ENCODE peak calls at places on chromosome 20, in four cellular contexts. E is K562, F is GM12878, V is HepG2. J is an unnamed sample.

GRCh38 chr20:38447251-38447661 is 12.1 kb upstream of the SNHG17 start:
- DNase-seq in E (no peak), F (no peak), V (no peak), J (no peak)

GRCh38 chr20:37358366-37359150 is 12.6 kb downstream of the SRC start:
- DNase-seq in E (no peak), F (no peak), V (no peak), J (no peak)

GRCh38 chr20:674936-675452 is 608 bp downstream of the SCRT2 start:
- DNase-seq in E (no peak), F (no peak), V (no peak), J (no peak)

GRCh38 chr20:21323640-21324039 is 20.5 kb downstream of the XRN2 start:
- DNase-seq in E (peak; percentile 27), F (no peak), V (no peak), J (no peak)

GRCh38 chr20:25399038-25399430 is 8.4 kb upstream of the ABHD12 start:
- DNase-seq in E (peak; percentile 34), F (no peak), V (peak; percentile 91), J (no peak)

GRCh38 chr20:51767867-51768758 is at the start of gene ATP9A:
- DNase-seq in E (no peak), F (no peak), V (no peak), J (peak; percentile 39)

GRCh38 chr20:325889-326644 is 715 bp downstream of the SOX12 start:
- DNase-seq in E (peak; percentile 48), F (no peak), V (peak; percentile 63), J (peak; percentile 70)

GRCh38 chr20:58424218-58424617 is 35.2 kb downstream of the VAPB start:
- DNase-seq in E (no peak), F (no peak), V (no peak), J (no peak)

GRCh38 chr20:35467339-35468224 is 12.2 kb downstream of the CEP250 start:
- DNase-seq in E (no peak), F (no peak), V (peak; percentile 91), J (no peak)

GRCh38 chr20:18596270-18596669 is 8.4 kb downstream of the DTD1 start:
- DNase-seq in E (no peak), F (no peak), V (no peak), J (no peak)

GRCh38 chr20:5945963-5946362 is 4.4 kb downstream of the TRMT6 start:
- DNase-seq in E (no peak), F (no peak), V (no peak), J (no peak)

GRCh38 chr20:12047838-12048432 is 130.2 kb downstream of the BTBD3 start:
- DNase-seq in E (no peak), F (no peak), V (no peak), J (no peak)

GRCh38 chr20:47358672-47359532 is 2.4 kb upstream of the ZMYND8 start:
- DNase-seq in E (peak; percentile 63), F (no peak), V (peak; percentile 100), J (peak; percentile 38)

GRCh38 chr20:21901470-21902275 is 196.2 kb downstream of the PAX1 start:
- DNase-seq in E (no peak), F (no peak), V (no peak), J (no peak)

GRCh38 chr20:62587757-62588402 is 54.4 kb upstream of the SLCO4A1 start:
- DNase-seq in E (peak; percentile 52), F (no peak), V (no peak), J (peak; percentile 61)

GRCh38 chr20:25274481-25274880 is 26.6 kb downstream of the PYGB start:
- DNase-seq in E (no peak), F (no peak), V (no peak), J (no peak)

GRCh38 chr20:58135441-58136170 is 92.8 kb downstream of the ANKRD60 start:
- DNase-seq in E (no peak), F (no peak), V (no peak), J (no peak)

GRCh38 chr20:38726849-38727601 is 2.7 kb downstream of the SLC32A1 start:
- DNase-seq in E (peak; percentile 81), F (no peak), V (peak; percentile 61), J (peak; percentile 98)

GRCh38 chr20:9903048-9903651 is 64.3 kb upstream of the PAK5 start:
- DNase-seq in E (no peak), F (no peak), V (peak; percentile 40), J (peak; percentile 55)

GRCh38 chr20:57891067-57891466 is 181.3 kb upstream of the PMEPA1 start:
- DNase-seq in E (no peak), F (no peak), V (no peak), J (no peak)

GRCh38 chr20:62652894-62653305 is 10.6 kb downstream of the SLCO4A1 start:
- DNase-seq in E (no peak), F (no peak), V (no peak), J (no peak)

GRCh38 chr20:3768342-3769130 is 983 bp upstream of the ADISSP start:
- DNase-seq in E (peak; percentile 63), F (no peak), V (peak; percentile 83), J (peak; percentile 89)

GRCh38 chr20:5864873-5865582 is 85.3 kb downstream of the TRMT6 start:
- DNase-seq in E (no peak), F (no peak), V (no peak), J (no peak)

GRCh38 chr20:10705801-10706459 is 32.1 kb upstream of the JAG1 start:
- DNase-seq in E (no peak), F (no peak), V (peak; percentile 93), J (no peak)

GRCh38 chr20:62352402-62353288 is 14.5 kb downstream of the LAMA5 start:
- DNase-seq in E (no peak), F (no peak), V (no peak), J (no peak)

GRCh38 chr20:682123-682522 is 6.5 kb upstream of the SCRT2 start:
- DNase-seq in E (no peak), F (no peak), V (no peak), J (no peak)

GRCh38 chr20:25270829-25271251 is 23.0 kb downstream of the PYGB start:
- DNase-seq in E (no peak), F (no peak), V (no peak), J (peak; percentile 3)

GRCh38 chr20:34215711-34216381 is 25.4 kb upstream of the ASIP start:
- DNase-seq in E (peak; percentile 69), F (no peak), V (peak; percentile 79), J (peak; percentile 87)

GRCh38 chr20:20286061-20286460 is 81.8 kb upstream of the INSM1 start:
- DNase-seq in E (no peak), F (no peak), V (no peak), J (no peak)

GRCh38 chr20:20611165-20611564 is 101.3 kb downstream of the RALGAPA2 start:
- DNase-seq in E (no peak), F (no peak), V (peak; percentile 20), J (no peak)

GRCh38 chr20:11838076-11838636 is 79.5 kb upstream of the BTBD3 start:
- DNase-seq in E (no peak), F (no peak), V (no peak), J (no peak)

GRCh38 chr20:37392441-37393195 is 46.7 kb downstream of the SRC start:
- DNase-seq in E (peak; percentile 62), F (no peak), V (peak; percentile 67), J (peak; percentile 50)

GRCh38 chr20:63100926-63101699 is 94.3 kb upstream of the BHLHE23 start:
- DNase-seq in E (no peak), F (no peak), V (no peak), J (peak; percentile 16)

GRCh38 chr20:21450572-21450971 is 53.2 kb upstream of the NKX2-4 start:
- DNase-seq in E (no peak), F (no peak), V (peak; percentile 17), J (no peak)

DNA sequence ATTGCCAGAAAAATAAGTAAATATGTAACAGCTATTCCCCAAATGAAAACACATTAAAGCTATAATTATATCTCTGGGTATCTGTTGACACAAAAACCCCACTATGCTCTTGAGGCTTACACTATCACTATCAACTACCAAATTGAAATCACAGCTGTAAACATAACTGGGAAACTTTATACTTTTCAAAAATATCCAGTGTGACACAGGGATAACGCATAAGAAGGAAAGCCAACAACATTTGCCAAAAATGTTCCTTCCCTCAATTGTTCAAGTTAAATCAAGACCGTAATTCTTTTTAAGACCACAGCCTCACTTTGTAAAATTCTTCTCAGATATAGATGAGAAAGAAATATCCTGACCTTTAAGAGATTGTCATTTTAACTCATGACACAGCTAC is 3.1 kb downstream of the ZHX3 start:
- DNase-seq in E (no peak), F (no peak), V (no peak), J (no peak)
- TF ChIP-seq TCF7 in E (no peak), F (no peak), V (no peak), J (no peak)

GRCh38 chr20:32484221-32485125 is 100.7 kb downstream of the NOL4L start:
- DNase-seq in E (no peak), F (no peak), V (no peak), J (peak; percentile 57)
- TF ChIP-seq TCF7 in E (no peak), F (no peak), V (no peak), J (no peak)

DNA sequence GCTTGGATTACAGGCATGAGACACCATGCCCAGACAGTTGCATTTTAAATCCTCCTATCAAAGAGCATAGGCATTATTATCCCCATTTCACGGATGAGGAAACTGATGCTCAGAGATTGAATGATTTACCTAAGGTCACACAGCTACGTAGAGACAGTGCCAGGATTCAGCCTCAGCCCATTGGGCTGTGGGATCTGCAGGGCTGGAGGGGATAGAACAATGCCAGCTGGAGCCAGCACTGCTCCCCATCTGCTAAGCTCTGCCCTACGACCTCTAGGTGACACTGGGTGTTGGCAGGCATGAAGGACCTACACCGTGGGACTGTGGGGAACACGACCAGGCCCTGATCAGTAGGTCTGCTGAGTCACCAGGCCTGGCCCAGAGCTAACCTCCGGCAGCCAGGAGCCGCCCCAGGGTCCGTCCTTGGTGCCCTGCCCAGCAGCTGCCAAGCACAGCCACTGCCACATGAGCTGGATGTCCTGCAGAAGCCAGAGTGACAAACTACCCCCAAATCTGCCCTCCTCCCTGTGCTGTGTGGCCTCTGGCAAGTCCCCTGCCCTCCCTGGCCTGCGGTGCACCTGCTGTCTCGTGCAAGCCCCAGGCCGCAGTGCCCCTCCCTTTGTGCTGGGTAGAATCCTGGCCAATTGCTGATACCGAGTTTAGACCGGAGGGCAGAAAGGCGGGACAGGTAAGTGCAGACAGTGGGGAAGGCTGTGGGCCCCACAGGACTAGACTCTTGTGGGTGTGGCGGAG is 47.6 kb upstream of the PTGIS start:
- DNase-seq in E (no peak), F (no peak), V (peak; percentile 62), J (no peak)
- TF ChIP-seq TCF7 in E (no peak), F (no peak), V (no peak), J (no peak)

GRCh38 chr20:14093652-14094051 is 98.3 kb downstream of the MACROD2 start:
- DNase-seq in E (no peak), F (no peak), V (no peak), J (no peak)
- TF ChIP-seq TCF7 in E (no peak), F (no peak), V (no peak), J (no peak)

DNA sequence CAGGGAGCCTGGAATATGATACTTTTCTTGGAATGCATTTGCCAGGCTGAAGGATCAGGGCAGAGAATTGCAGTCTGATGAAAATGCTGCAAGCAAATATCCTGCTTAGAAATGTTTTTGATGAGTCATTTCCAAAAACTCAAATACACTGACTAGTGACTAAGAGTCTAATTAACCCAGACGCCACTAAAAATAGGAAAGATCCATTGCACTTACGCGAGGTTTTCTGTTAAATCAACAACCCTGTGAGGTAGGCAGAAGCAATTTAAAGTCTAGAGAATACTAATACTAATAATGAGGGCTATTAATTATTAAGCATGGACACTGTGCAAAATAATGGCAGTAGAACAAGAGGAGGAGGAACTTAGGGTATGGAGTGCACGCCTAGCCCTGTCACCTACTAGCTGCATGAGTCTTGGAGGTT is 130.1 kb upstream of the DOK5 start:
- DNase-seq in E (no peak), F (peak; percentile 33), V (no peak), J (no peak)
- TF ChIP-seq TCF7 in E (no peak), F (no peak), V (no peak), J (no peak)

J was measured in WTC11.